ENCODE peak calls at places on chromosome 5, in seven cellular contexts. One of them, this sample, is unnamed.
A peak's percentile ranks its signal among the peaks of the same experiment; 100 is the strongest.

GRCh38 chr5:98750693-98751092 is 22.8 kb upstream of the RGMB start:
- DNase-seq in epithelial cell of proximal tubule: no peak
- DNase-seq in C1 segment of cervical spinal cord: no peak
- DNase-seq in cardiac muscle cell: peak; percentile 52
- DNase-seq in RPMI7951: peak; percentile 22
- DNase-seq in mesenteric fat pad: no peak
- DNase-seq in astrocyte: no peak
- DNase-seq in this sample: peak; percentile 42

GRCh38 chr5:981466-981865 is 27.1 kb upstream of the NKD2 start:
- DNase-seq in C1 segment of cervical spinal cord: no peak
- DNase-seq in epithelial cell of proximal tubule: no peak
- DNase-seq in astrocyte: no peak
- DNase-seq in cardiac muscle cell: no peak
- DNase-seq in RPMI7951: peak; percentile 65
- DNase-seq in mesenteric fat pad: no peak
- DNase-seq in this sample: no peak

GRCh38 chr5:132431682-132432081 is 58.9 kb downstream of the IRF1 start:
- DNase-seq in cardiac muscle cell: no peak
- DNase-seq in epithelial cell of proximal tubule: no peak
- DNase-seq in C1 segment of cervical spinal cord: no peak
- DNase-seq in RPMI7951: no peak
- DNase-seq in astrocyte: no peak
- DNase-seq in mesenteric fat pad: no peak
- DNase-seq in this sample: no peak

GRCh38 chr5:95606419-95606818 is 13.5 kb upstream of the GPR150 start:
- DNase-seq in RPMI7951: no peak
- DNase-seq in C1 segment of cervical spinal cord: no peak
- DNase-seq in mesenteric fat pad: no peak
- DNase-seq in epithelial cell of proximal tubule: no peak
- DNase-seq in astrocyte: no peak
- DNase-seq in cardiac muscle cell: no peak
- DNase-seq in this sample: no peak

GRCh38 chr5:150630459-150631325 is 9.8 kb upstream of the SYNPO start:
- DNase-seq in mesenteric fat pad: no peak
- DNase-seq in C1 segment of cervical spinal cord: no peak
- DNase-seq in RPMI7951: no peak
- DNase-seq in cardiac muscle cell: no peak
- DNase-seq in astrocyte: no peak
- DNase-seq in epithelial cell of proximal tubule: no peak
- DNase-seq in this sample: no peak

GRCh38 chr5:147685991-147686390 is 96.5 kb downstream of the JAKMIP2 start:
- DNase-seq in RPMI7951: no peak
- DNase-seq in C1 segment of cervical spinal cord: no peak
- DNase-seq in astrocyte: peak; percentile 26
- DNase-seq in mesenteric fat pad: no peak
- DNase-seq in cardiac muscle cell: no peak
- DNase-seq in epithelial cell of proximal tubule: peak; percentile 19
- DNase-seq in this sample: peak; percentile 38

GRCh38 chr5:163730206-163730782 is 224.9 kb downstream of the MAT2B start:
- DNase-seq in astrocyte: no peak
- DNase-seq in mesenteric fat pad: no peak
- DNase-seq in RPMI7951: no peak
- DNase-seq in C1 segment of cervical spinal cord: no peak
- DNase-seq in epithelial cell of proximal tubule: no peak
- DNase-seq in cardiac muscle cell: no peak
- DNase-seq in this sample: no peak

GRCh38 chr5:40552981-40553380 is 126.7 kb upstream of the PTGER4 start:
- DNase-seq in astrocyte: no peak
- DNase-seq in RPMI7951: no peak
- DNase-seq in epithelial cell of proximal tubule: no peak
- DNase-seq in cardiac muscle cell: no peak
- DNase-seq in C1 segment of cervical spinal cord: no peak
- DNase-seq in mesenteric fat pad: no peak
- DNase-seq in this sample: no peak

GRCh38 chr5:160537940-160538339 is 116.3 kb downstream of the PTTG1 start:
- DNase-seq in C1 segment of cervical spinal cord: no peak
- DNase-seq in RPMI7951: no peak
- DNase-seq in mesenteric fat pad: no peak
- DNase-seq in astrocyte: no peak
- DNase-seq in epithelial cell of proximal tubule: no peak
- DNase-seq in cardiac muscle cell: no peak
- DNase-seq in this sample: no peak

This sample was measured in A172.